ENCODE peak calls at places on chromosomes 16 and 17, in nine cellular contexts. H is SK-N-SH, C is transverse colon, D is H1, F is upper lobe of left lung, S is suprapubic skin, Y is sigmoid colon, V is HepG2, B is GM12878. I is an unnamed sample.

GRCh38 chr16:19715566-19715965 is 2.5 kb downstream of the KNOP1 start:
- DNase-seq in H (no peak), C (no peak), D (no peak), F (no peak), S (no peak), Y (peak; percentile 42), V (no peak), B (no peak), I (no peak)

GRCh38 chr17:80125656-80126448 is 21.1 kb downstream of the EIF4A3 start:
- DNase-seq in H (no peak), C (no peak), D (no peak), F (no peak), S (no peak), Y (peak; percentile 39), V (no peak), B (no peak), I (peak; percentile 11)

GRCh38 chr17:57948555-57949420 is 6.4 kb downstream of the CUEDC1 start:
- DNase-seq in H (no peak), C (no peak), D (no peak), F (no peak), S (peak; percentile 75), Y (peak; percentile 75), V (no peak), B (no peak), I (no peak)

GRCh38 chr16:11459722-11460121 is 114.5 kb downstream of the RMI2 start:
- DNase-seq in H (no peak), C (no peak), D (no peak), F (no peak), S (no peak), Y (no peak), V (no peak), B (no peak), I (no peak)

GRCh38 chr16:69107311-69107962 is 2.0 kb downstream of the HAS3 start:
- DNase-seq in H (peak; percentile 46), C (peak; percentile 72), D (no peak), F (peak; percentile 90), S (peak; percentile 61), Y (no peak), V (no peak), B (no peak), I (peak; percentile 50)

GRCh38 chr16:8572919-8573724 is 17.2 kb downstream of the TMEM114 start:
- DNase-seq in H (peak; percentile 50), C (no peak), D (no peak), F (no peak), S (no peak), Y (no peak), V (peak; percentile 61), B (no peak), I (no peak)

GRCh38 chr17:79042421-79043190 is 18.6 kb downstream of the C1QTNF1 start:
- DNase-seq in H (peak; percentile 90), C (peak; percentile 86), D (no peak), F (peak; percentile 89), S (no peak), Y (peak; percentile 83), V (peak; percentile 49), B (no peak), I (peak; percentile 87)

GRCh38 chr16:28859326-28859725 is 4.3 kb upstream of the SH2B1 start:
- DNase-seq in H (no peak), C (no peak), D (no peak), F (no peak), S (no peak), Y (no peak), V (no peak), B (no peak), I (no peak)

GRCh38 chr17:16585796-16586195 is 16.8 kb upstream of the ZNF287 start:
- DNase-seq in H (no peak), C (no peak), D (no peak), F (no peak), S (no peak), Y (no peak), V (no peak), B (no peak), I (no peak)

GRCh38 chr17:18860161-18860972 is 2.4 kb downstream of the PRPSAP2 start:
- DNase-seq in H (no peak), C (no peak), D (no peak), F (no peak), S (no peak), Y (no peak), V (no peak), B (peak; percentile 79), I (no peak)

GRCh38 chr16:66107661-66108060 is 258.8 kb upstream of the CDH5 start:
- DNase-seq in H (no peak), C (no peak), D (no peak), F (no peak), S (no peak), Y (no peak), V (no peak), B (no peak), I (no peak)

DNA sequence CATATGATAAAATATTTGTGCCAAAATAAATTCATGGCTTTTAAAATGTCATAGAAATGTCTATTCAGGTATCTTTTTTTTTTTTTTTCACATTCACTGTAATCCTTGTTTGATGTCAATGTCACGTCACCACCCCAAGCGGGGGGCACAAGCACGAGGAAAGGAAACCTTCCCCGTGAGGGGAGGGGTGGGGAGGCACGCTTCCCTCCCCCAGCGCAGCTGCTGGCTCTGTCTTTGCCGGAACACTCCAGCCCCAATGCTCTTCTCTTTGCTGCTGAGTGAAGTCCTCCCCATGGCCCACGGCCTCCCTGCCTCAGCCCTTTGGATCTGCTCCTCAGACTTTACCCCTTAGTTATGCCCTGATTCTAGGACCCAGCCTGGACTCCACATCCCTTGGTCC is 1.5 kb downstream of the SLC35G3 start:
- DNase-seq in H (no peak), C (no peak), D (no peak), F (peak; percentile 28), S (no peak), Y (no peak), V (no peak), B (no peak), I (no peak)
- TF ChIP-seq EP300 in H (no peak), C (no peak), D (no peak), F (no peak), S (no peak), Y (no peak), V (no peak), B (no peak), I (no peak)

GRCh38 chr17:7281074-7281952 is at the start of gene SLC2A4:
- DNase-seq in H (peak; percentile 99), C (peak; percentile 97), D (peak; percentile 96), F (peak; percentile 96), S (peak; percentile 95), Y (peak; percentile 98), V (peak; percentile 95), B (peak; percentile 41), I (peak; percentile 96)
- TF ChIP-seq POLR2AphosphoS5 in H (no peak), C (peak; percentile 59), D (no peak), F (no peak), S (no peak), Y (peak; percentile 88), V (peak; percentile 41), B (no peak), I (no peak)

DNA sequence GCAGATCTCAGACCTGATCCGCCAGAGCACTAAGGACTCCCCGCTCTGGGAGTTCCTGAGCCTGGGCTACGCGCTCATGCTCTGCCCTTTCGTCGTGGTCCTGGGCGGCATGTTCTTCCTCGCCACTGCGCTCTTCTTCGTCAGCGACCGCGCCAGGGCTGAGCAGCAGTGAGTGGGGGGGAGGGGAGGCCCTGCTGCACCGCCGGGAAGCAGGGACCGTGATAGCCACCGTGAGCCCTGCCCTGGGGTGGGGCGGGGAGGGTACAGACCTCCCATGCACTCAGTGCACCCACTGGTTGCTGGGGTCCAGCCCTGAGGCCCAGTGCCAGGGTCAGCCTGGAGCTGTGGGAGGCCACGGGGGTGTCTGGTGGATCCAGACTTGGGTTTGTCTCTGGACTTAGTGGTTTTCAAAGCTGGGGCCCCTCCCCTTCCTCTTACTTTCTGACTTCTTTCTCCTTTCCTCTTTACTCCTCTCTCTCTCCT is 18.9 kb downstream of the MYBBP1A start:
- DNase-seq in H (no peak), C (no peak), D (no peak), F (peak; percentile 76), S (no peak), Y (no peak), V (no peak), B (no peak), I (no peak)
- H3K4me1 ChIP-seq in H (no peaks in the 10 kb centered on the region), C (peaks cover 26% of the 10 kb centered on the region), D (peaks cover 17% of the 10 kb centered on the region), F (peaks cover 76% of the 10 kb centered on the region), S (peaks cover 70% of the 10 kb centered on the region), Y (peaks cover 37% of the 10 kb centered on the region), V (peaks cover 25% of the 10 kb centered on the region), B (no peaks in the 10 kb centered on the region), I (peaks cover 61% of the 10 kb centered on the region)

DNA sequence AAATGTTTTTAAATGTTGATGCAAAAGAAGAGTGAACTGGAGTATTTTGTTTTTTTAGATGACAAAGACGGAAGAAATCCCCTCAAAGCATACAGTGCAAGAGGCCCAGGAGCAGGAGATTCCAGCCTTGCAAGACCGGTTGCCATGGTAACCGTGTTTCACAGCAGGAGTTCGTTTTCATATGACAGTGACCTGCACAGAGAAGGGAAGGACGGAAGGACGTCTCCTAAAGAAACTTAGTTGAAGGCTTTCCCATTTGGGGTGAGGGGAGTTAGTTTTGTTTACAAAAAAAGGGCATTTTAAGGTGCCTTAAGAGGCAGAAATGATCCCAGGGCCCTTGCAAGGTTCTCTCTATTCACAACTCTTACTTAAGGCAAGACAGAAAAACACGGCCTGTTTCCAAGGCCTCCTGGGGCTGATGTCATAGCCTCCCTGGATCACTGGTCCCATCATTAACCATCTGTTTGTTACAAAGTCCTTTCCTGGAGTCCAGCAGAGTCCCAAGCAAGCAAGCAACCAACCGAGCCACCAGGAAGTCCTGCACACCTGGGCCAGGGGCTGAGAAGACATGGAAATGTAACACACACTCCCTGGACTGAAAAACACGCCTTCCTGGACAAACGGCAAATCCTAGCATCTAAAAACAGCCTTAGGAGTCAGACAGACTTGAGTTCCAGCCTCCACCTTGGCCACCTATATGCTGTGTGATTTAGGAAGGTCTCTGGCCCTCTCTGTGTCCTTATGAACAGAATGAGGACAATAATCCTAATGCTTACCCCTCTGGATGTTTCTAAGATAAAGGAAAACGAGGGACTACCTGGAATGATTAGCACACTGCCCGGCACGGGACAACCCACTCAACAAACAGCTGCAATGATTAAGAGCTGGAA is 30.3 kb upstream of the RPH3AL start:
- DNase-seq in H (peak; percentile 73), C (no peak), D (no peak), F (no peak), S (no peak), Y (peak; percentile 78), V (peak; percentile 65), B (no peak), I (no peak)
- TF ChIP-seq EP300 in H (no peak), C (no peak), D (no peak), F (no peak), S (no peak), Y (no peak), V (no peak), B (no peak), I (no peak)

GRCh38 chr16:31467151-31467550 is 4.8 kb upstream of the TGFB1I1 start:
- DNase-seq in H (no peak), C (no peak), D (no peak), F (no peak), S (no peak), Y (peak; percentile 24), V (no peak), B (no peak), I (no peak)
- TF ChIP-seq POLR2AphosphoS5 in H (no peak), C (no peak), D (no peak), F (no peak), S (no peak), Y (no peak), V (no peak), B (no peak), I (no peak)

GRCh38 chr16:81826523-81826922 is 47.4 kb downstream of the PLCG2 start:
- DNase-seq in H (no peak), C (no peak), D (no peak), F (no peak), S (no peak), Y (no peak), V (no peak), B (no peak), I (no peak)
- H3K4me1 ChIP-seq in H (no peaks in the 10 kb centered on the region), C (no peaks in the 10 kb centered on the region), D (no peaks in the 10 kb centered on the region), F (peaks cover 3% of the 10 kb centered on the region), S (no peaks in the 10 kb centered on the region), Y (no peaks in the 10 kb centered on the region), V (no peaks in the 10 kb centered on the region), B (peaks cover 79% of the 10 kb centered on the region), I (peaks cover 15% of the 10 kb centered on the region)

I was measured in stomach.